ENCODE peak calls at places on chromosomes 11 and 22, in six cellular contexts. One of them, this sample, is unnamed.
A peak's percentile ranks its signal among the peaks of the same experiment; 100 is the strongest.

GRCh38 chr22:41976070-41976901 is 7.0 kb downstream of the SEPTIN3 start:
- DNase-seq in CD4-positive, CD25-positive, alpha-beta regulatory T cell: peak; percentile 45
- DNase-seq in T-helper 17 cell: peak; percentile 35
- DNase-seq in GM04504: no peak
- DNase-seq in HS-5: no peak
- DNase-seq in activated T-cell treated with anti-CD3 and anti-CD28 coated beads for 24 hours: peak; percentile 24
- DNase-seq in this sample: no peak

GRCh38 chr11:43823851-43824250 is 56.8 kb upstream of the ALKBH3 start:
- DNase-seq in HS-5: no peak
- DNase-seq in GM04504: no peak
- DNase-seq in activated T-cell treated with anti-CD3 and anti-CD28 coated beads for 24 hours: no peak
- DNase-seq in T-helper 17 cell: no peak
- DNase-seq in CD4-positive, CD25-positive, alpha-beta regulatory T cell: no peak
- DNase-seq in this sample: no peak

GRCh38 chr22:22407061-22407460 is 101.5 kb downstream of the ZNF280B start:
- DNase-seq in HS-5: no peak
- DNase-seq in activated T-cell treated with anti-CD3 and anti-CD28 coated beads for 24 hours: no peak
- DNase-seq in GM04504: no peak
- DNase-seq in T-helper 17 cell: no peak
- DNase-seq in CD4-positive, CD25-positive, alpha-beta regulatory T cell: no peak
- DNase-seq in this sample: no peak

GRCh38 chr11:12271826-12272366 is 105.5 kb upstream of the PARVA start:
- DNase-seq in GM04504: no peak
- DNase-seq in activated T-cell treated with anti-CD3 and anti-CD28 coated beads for 24 hours: no peak
- DNase-seq in T-helper 17 cell: no peak
- DNase-seq in CD4-positive, CD25-positive, alpha-beta regulatory T cell: no peak
- DNase-seq in HS-5: no peak
- DNase-seq in this sample: no peak

GRCh38 chr22:38017272-38017920 is 33.0 kb upstream of the SOX10 start:
- DNase-seq in HS-5: no peak
- DNase-seq in T-helper 17 cell: no peak
- DNase-seq in CD4-positive, CD25-positive, alpha-beta regulatory T cell: no peak
- DNase-seq in activated T-cell treated with anti-CD3 and anti-CD28 coated beads for 24 hours: no peak
- DNase-seq in GM04504: no peak
- DNase-seq in this sample: no peak

GRCh38 chr11:6353367-6353987 is 33.2 kb upstream of the CAVIN3 start:
- DNase-seq in CD4-positive, CD25-positive, alpha-beta regulatory T cell: peak; percentile 43
- DNase-seq in activated T-cell treated with anti-CD3 and anti-CD28 coated beads for 24 hours: peak; percentile 46
- DNase-seq in HS-5: peak; percentile 30
- DNase-seq in GM04504: no peak
- DNase-seq in T-helper 17 cell: peak; percentile 44
- DNase-seq in this sample: peak; percentile 41

GRCh38 chr11:61881397-61881796 is 9.9 kb downstream of the FADS3 start:
- DNase-seq in T-helper 17 cell: no peak
- DNase-seq in GM04504: no peak
- DNase-seq in HS-5: no peak
- DNase-seq in CD4-positive, CD25-positive, alpha-beta regulatory T cell: no peak
- DNase-seq in activated T-cell treated with anti-CD3 and anti-CD28 coated beads for 24 hours: no peak
- DNase-seq in this sample: no peak

GRCh38 chr11:12263141-12263693 is 114.2 kb upstream of the PARVA start:
- DNase-seq in CD4-positive, CD25-positive, alpha-beta regulatory T cell: no peak
- DNase-seq in HS-5: no peak
- DNase-seq in GM04504: no peak
- DNase-seq in activated T-cell treated with anti-CD3 and anti-CD28 coated beads for 24 hours: no peak
- DNase-seq in T-helper 17 cell: no peak
- DNase-seq in this sample: no peak

GRCh38 chr22:26711205-26711958 is 54.0 kb downstream of the MIAT start:
- DNase-seq in GM04504: no peak
- DNase-seq in activated T-cell treated with anti-CD3 and anti-CD28 coated beads for 24 hours: no peak
- DNase-seq in CD4-positive, CD25-positive, alpha-beta regulatory T cell: no peak
- DNase-seq in HS-5: no peak
- DNase-seq in T-helper 17 cell: no peak
- DNase-seq in this sample: no peak

GRCh38 chr22:34722901-34723300 is 343.1 kb upstream of the ISX start:
- DNase-seq in HS-5: no peak
- DNase-seq in T-helper 17 cell: no peak
- DNase-seq in CD4-positive, CD25-positive, alpha-beta regulatory T cell: no peak
- DNase-seq in GM04504: no peak
- DNase-seq in activated T-cell treated with anti-CD3 and anti-CD28 coated beads for 24 hours: no peak
- DNase-seq in this sample: no peak

GRCh38 chr11:133934599-133935550 is 21.9 kb downstream of the IGSF9B start:
- DNase-seq in activated T-cell treated with anti-CD3 and anti-CD28 coated beads for 24 hours: no peak
- DNase-seq in CD4-positive, CD25-positive, alpha-beta regulatory T cell: no peak
- DNase-seq in GM04504: no peak
- DNase-seq in HS-5: no peak
- DNase-seq in T-helper 17 cell: no peak
- DNase-seq in this sample: peak; percentile 71

GRCh38 chr11:123425367-123425766 is 4.7 kb upstream of the GRAMD1B start:
- DNase-seq in activated T-cell treated with anti-CD3 and anti-CD28 coated beads for 24 hours: no peak
- DNase-seq in HS-5: no peak
- DNase-seq in CD4-positive, CD25-positive, alpha-beta regulatory T cell: no peak
- DNase-seq in GM04504: no peak
- DNase-seq in T-helper 17 cell: no peak
- DNase-seq in this sample: no peak

GRCh38 chr22:38028344-38029130 is 28.7 kb upstream of the PICK1 start:
- DNase-seq in GM04504: no peak
- DNase-seq in activated T-cell treated with anti-CD3 and anti-CD28 coated beads for 24 hours: no peak
- DNase-seq in T-helper 17 cell: no peak
- DNase-seq in HS-5: no peak
- DNase-seq in CD4-positive, CD25-positive, alpha-beta regulatory T cell: no peak
- DNase-seq in this sample: peak; percentile 72

GRCh38 chr11:4479676-4480075 is 2.8 kb upstream of the OR52K1 start:
- DNase-seq in activated T-cell treated with anti-CD3 and anti-CD28 coated beads for 24 hours: no peak
- DNase-seq in T-helper 17 cell: no peak
- DNase-seq in GM04504: no peak
- DNase-seq in CD4-positive, CD25-positive, alpha-beta regulatory T cell: no peak
- DNase-seq in HS-5: no peak
- DNase-seq in this sample: no peak

GRCh38 chr11:5690216-5690615 is 626 bp downstream of the TRIM22 start:
- DNase-seq in T-helper 17 cell: no peak
- DNase-seq in activated T-cell treated with anti-CD3 and anti-CD28 coated beads for 24 hours: no peak
- DNase-seq in GM04504: peak; percentile 22
- DNase-seq in HS-5: no peak
- DNase-seq in CD4-positive, CD25-positive, alpha-beta regulatory T cell: no peak
- DNase-seq in this sample: no peak

GRCh38 chr11:11995601-11996000 is 12.8 kb downstream of the DKK3 start:
- DNase-seq in activated T-cell treated with anti-CD3 and anti-CD28 coated beads for 24 hours: no peak
- DNase-seq in CD4-positive, CD25-positive, alpha-beta regulatory T cell: no peak
- DNase-seq in T-helper 17 cell: no peak
- DNase-seq in HS-5: no peak
- DNase-seq in GM04504: no peak
- DNase-seq in this sample: no peak

GRCh38 chr11:62054484-62055121 is 69.2 kb upstream of the INCENP start:
- DNase-seq in T-helper 17 cell: no peak
- DNase-seq in GM04504: no peak
- DNase-seq in activated T-cell treated with anti-CD3 and anti-CD28 coated beads for 24 hours: no peak
- DNase-seq in HS-5: no peak
- DNase-seq in CD4-positive, CD25-positive, alpha-beta regulatory T cell: no peak
- DNase-seq in this sample: peak; percentile 36

GRCh38 chr22:21044931-21045584 is 688 bp upstream of the LRRC74B start:
- DNase-seq in CD4-positive, CD25-positive, alpha-beta regulatory T cell: no peak
- DNase-seq in GM04504: peak; percentile 41
- DNase-seq in activated T-cell treated with anti-CD3 and anti-CD28 coated beads for 24 hours: no peak
- DNase-seq in HS-5: peak; percentile 36
- DNase-seq in T-helper 17 cell: no peak
- DNase-seq in this sample: peak; percentile 51

GRCh38 chr11:125512106-125512505 is 16.0 kb upstream of the FEZ1 start:
- DNase-seq in CD4-positive, CD25-positive, alpha-beta regulatory T cell: no peak
- DNase-seq in T-helper 17 cell: no peak
- DNase-seq in GM04504: no peak
- DNase-seq in activated T-cell treated with anti-CD3 and anti-CD28 coated beads for 24 hours: no peak
- DNase-seq in HS-5: no peak
- DNase-seq in this sample: no peak

GRCh38 chr11:72939031-72939430 is 124.8 kb downstream of the ATG16L2 start:
- DNase-seq in CD4-positive, CD25-positive, alpha-beta regulatory T cell: no peak
- DNase-seq in T-helper 17 cell: no peak
- DNase-seq in GM04504: no peak
- DNase-seq in activated T-cell treated with anti-CD3 and anti-CD28 coated beads for 24 hours: no peak
- DNase-seq in HS-5: no peak
- DNase-seq in this sample: no peak

GRCh38 chr22:30301995-30302809 is 12.9 kb upstream of the CASTOR1 start:
- DNase-seq in GM04504: no peak
- DNase-seq in T-helper 17 cell: no peak
- DNase-seq in activated T-cell treated with anti-CD3 and anti-CD28 coated beads for 24 hours: no peak
- DNase-seq in CD4-positive, CD25-positive, alpha-beta regulatory T cell: no peak
- DNase-seq in HS-5: no peak
- DNase-seq in this sample: peak; percentile 84

GRCh38 chr11:15852179-15852578 is 504.2 kb downstream of the SOX6 start:
- DNase-seq in CD4-positive, CD25-positive, alpha-beta regulatory T cell: no peak
- DNase-seq in HS-5: no peak
- DNase-seq in GM04504: no peak
- DNase-seq in activated T-cell treated with anti-CD3 and anti-CD28 coated beads for 24 hours: no peak
- DNase-seq in T-helper 17 cell: no peak
- DNase-seq in this sample: no peak

GRCh38 chr22:25054943-25055511 is 102.5 kb downstream of the KIAA1671 start:
- DNase-seq in activated T-cell treated with anti-CD3 and anti-CD28 coated beads for 24 hours: peak; percentile 39
- DNase-seq in CD4-positive, CD25-positive, alpha-beta regulatory T cell: no peak
- DNase-seq in T-helper 17 cell: no peak
- DNase-seq in GM04504: no peak
- DNase-seq in HS-5: no peak
- DNase-seq in this sample: no peak